ENCODE peak calls at places on chromosomes 7 and 10, in four cellular contexts. W is GM12878, R is K562, B is H1. M is an unnamed sample.

GRCh38 chr10:126877390-126877789 is 27.8 kb upstream of the DOCK1 start:
- DNase-seq in R (no peak), B (no peak), W (no peak), M (no peak)

GRCh38 chr7:36945612-36946400 is 221.5 kb upstream of the AOAH start:
- DNase-seq in W (no peak), R (no peak), B (no peak), M (peak; percentile 86)

GRCh38 chr7:93203496-93203895 is 22.8 kb downstream of the HEPACAM2 start:
- DNase-seq in B (no peak), R (no peak), W (no peak), M (no peak)

GRCh38 chr10:124999433-125000365 is 57.8 kb downstream of the ZRANB1 start:
- DNase-seq in R (no peak), B (no peak), W (no peak), M (no peak)

GRCh38 chr10:6473901-6474370 is 106.1 kb downstream of the PRKCQ start:
- DNase-seq in R (no peak), W (peak; percentile 11), B (no peak), M (no peak)

GRCh38 chr7:95330194-95331003 is 6.1 kb upstream of the PON1 start:
- DNase-seq in R (no peak), W (peak; percentile 33), B (no peak), M (no peak)

GRCh38 chr10:24428410-24428782 is 219.5 kb downstream of the KIAA1217 start:
- DNase-seq in R (no peak), W (no peak), B (no peak), M (no peak)

GRCh38 chr7:45659496-45660139 is 85.5 kb downstream of the ADCY1 start:
- DNase-seq in B (no peak), R (no peak), W (no peak), M (no peak)

GRCh38 chr10:88512599-88512998 is 70.5 kb downstream of the RNLS start:
- DNase-seq in B (no peak), W (no peak), R (no peak), M (no peak)

GRCh38 chr10:36634916-36635315 is 490.5 kb upstream of the ANKRD30A start:
- DNase-seq in W (no peak), R (no peak), B (no peak), M (no peak)

GRCh38 chr7:36630112-36630650 is 94.1 kb downstream of the AOAH start:
- DNase-seq in W (no peak), R (no peak), B (no peak), M (no peak)

GRCh38 chr10:119059557-119059956 is 21.1 kb downstream of the EIF3A start:
- DNase-seq in R (no peak), B (no peak), W (no peak), M (no peak)
- TF ChIP-seq HDAC6 in R (no peak), B (no peak), W (no peak), M (no peak)

DNA sequence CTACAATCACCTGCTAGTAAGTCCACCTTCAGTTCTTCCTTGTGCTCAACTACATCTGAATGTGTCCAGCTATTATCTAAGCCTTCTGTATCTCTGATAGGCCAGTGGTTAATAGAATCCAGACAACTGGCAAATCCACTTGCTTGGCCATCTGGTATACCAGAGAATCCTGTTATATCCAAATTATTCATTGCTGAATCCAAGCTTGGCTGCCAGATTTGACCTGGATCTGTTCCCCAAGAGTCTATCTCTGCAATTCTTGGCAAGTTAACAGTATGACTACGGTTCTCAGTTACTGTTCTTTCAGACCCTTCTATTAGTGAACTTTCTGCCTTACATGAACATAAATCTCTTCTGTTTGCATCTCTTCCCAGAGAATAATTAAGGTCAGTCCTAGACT is 154.6 kb upstream of the TARP start:
- DNase-seq in W (no peak), B (no peak), R (no peak), M (no peak)
- TF ChIP-seq HDAC6 in W (no peak), B (no peak), R (no peak), M (no peak)

GRCh38 chr7:117010375-117011133 is 57.3 kb downstream of the ST7 start:
- DNase-seq in W (peak; percentile 51), B (no peak), R (no peak), M (no peak)

GRCh38 chr7:117011419-117012260 is 58.3 kb downstream of the ST7 start:
- DNase-seq in B (no peak), R (no peak), W (peak; percentile 92), M (no peak)

GRCh38 chr7:117014099-117014656 is 60.9 kb downstream of the ST7 start:
- DNase-seq in B (no peak), W (no peak), R (no peak), M (no peak)

GRCh38 chr7:117014673-117015133 is 61.4 kb downstream of the ST7 start:
- DNase-seq in W (no peak), B (no peak), R (peak; percentile 83), M (no peak)

DNA sequence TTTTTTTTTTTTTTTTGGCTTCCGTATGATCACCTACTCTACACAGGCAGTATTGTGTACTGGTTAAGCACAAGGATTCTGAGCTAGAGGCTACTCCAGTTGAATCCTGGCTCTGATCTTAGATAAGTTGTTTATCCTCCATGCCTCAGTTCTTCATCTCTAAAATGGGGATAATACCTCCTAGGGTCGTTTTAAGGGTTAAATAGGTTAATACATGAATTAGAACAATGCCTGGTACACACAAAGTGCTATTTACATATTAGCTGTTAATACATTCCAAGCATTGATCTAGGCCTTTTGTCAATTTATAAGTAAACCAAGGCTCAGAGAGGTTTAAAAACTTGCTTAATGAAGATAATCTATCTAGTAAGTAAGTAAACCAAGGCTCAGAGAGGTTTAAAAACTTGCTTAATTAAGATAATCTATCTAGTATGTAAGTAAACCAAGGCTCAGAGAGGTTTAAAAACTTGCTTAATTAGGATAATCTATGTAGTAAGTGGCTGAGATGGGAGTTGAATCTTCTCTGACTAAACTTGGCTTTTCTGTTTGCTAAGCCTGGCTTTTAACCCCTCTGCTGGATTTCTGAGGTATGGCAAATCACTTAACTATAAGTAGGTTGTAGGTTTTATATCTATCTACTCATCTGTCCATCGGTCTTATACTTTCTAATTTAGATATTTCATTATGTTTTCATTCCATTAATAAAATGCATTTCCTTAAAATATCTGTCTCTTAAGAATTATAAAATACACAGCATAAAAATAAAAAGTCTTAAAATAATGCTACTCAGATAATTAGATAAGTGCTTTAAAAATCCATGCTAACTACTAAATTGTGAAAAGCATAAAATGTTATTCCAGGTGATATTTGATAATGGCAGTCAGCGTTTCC is 59.2 kb downstream of the ST7 start:
- DNase-seq in W (peak; percentile 46), B (no peak), R (no peak), M (peak; percentile 22)
- TF ChIP-seq HDAC6 in W (no peak), B (no peak), R (no peak), M (no peak)

GRCh38 chr10:121418126-121418777 is 180.0 kb downstream of the FGFR2 start:
- DNase-seq in W (no peak), R (no peak), B (no peak), M (no peak)
- TF ChIP-seq HDAC6 in W (no peak), R (no peak), B (no peak), M (no peak)

GRCh38 chr10:97018251-97019212 is 167.2 kb downstream of the SLIT1 start:
- DNase-seq in B (no peak), R (no peak), W (no peak), M (no peak)

GRCh38 chr10:97019213-97019844 is 166.4 kb downstream of the SLIT1 start:
- DNase-seq in R (no peak), B (no peak), W (no peak), M (no peak)

GRCh38 chr10:97017474-97017903 is 168.3 kb downstream of the SLIT1 start:
- DNase-seq in B (no peak), R (no peak), W (no peak), M (no peak)

GRCh38 chr10:97015199-97015693 is 170.5 kb downstream of the SLIT1 start:
- DNase-seq in B (no peak), W (no peak), R (no peak), M (no peak)

DNA sequence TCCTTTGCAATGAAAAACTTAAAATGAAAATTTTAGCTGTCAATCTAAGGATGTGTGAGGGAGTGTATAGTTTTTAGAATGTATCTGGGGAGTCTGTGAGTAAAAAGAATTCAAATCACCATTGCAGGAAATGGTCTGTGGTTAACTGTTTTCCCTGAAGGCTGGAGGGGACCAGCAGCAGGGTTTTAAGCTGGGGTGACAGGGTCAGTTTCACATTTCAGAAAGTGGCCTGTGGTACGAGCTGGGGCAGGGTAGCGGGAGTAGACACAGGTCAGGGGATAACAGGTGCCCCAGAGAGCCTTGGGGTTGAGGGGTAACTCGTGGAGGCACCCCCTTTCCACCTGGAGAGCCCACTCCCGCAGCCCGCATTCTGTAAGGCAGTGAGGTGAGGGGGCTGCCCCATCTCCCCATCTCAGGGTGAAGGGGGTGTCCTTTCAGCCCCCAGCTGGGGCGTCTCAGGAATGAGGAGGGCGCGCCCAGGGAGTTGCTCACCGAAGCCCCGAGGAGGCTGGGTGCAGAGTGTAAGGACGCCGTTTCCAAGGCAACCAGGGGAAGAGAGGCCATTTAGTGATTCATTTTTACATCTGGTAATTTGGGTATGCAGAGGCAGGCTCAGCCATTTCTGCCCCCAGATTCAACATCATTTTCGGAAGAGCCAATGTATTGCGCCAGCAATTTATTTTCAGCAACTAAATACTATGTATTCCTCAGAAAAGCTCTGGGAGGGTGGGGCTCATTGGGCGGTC is 168.9 kb downstream of the SLIT1 start:
- DNase-seq in B (no peak), W (peak; percentile 65), R (no peak), M (no peak)
- TF ChIP-seq HDAC6 in B (no peak), W (no peak), R (no peak), M (no peak)

GRCh38 chr10:133159950-133160812 is at the start of gene KNDC1:
- DNase-seq in W (no peak), B (no peak), R (peak; percentile 81), M (no peak)

GRCh38 chr10:133157662-133158436 is 2.2 kb upstream of the KNDC1 start:
- DNase-seq in R (no peak), W (no peak), B (no peak), M (no peak)

GRCh38 chr10:133158437-133158755 is 1.6 kb upstream of the KNDC1 start:
- DNase-seq in R (no peak), W (no peak), B (no peak), M (no peak)

GRCh38 chr10:133159611-133159949 is 439 bp upstream of the KNDC1 start:
- DNase-seq in R (no peak), W (no peak), B (no peak), M (no peak)

GRCh38 chr10:133158756-133159610 is 1.0 kb upstream of the KNDC1 start:
- DNase-seq in W (no peak), B (no peak), R (peak; percentile 23), M (no peak)
- TF ChIP-seq HDAC6 in W (no peak), B (no peak), R (no peak), M (no peak)

GRCh38 chr10:70323697-70324340 is 40.0 kb upstream of the NPFFR1 start:
- DNase-seq in R (no peak), W (no peak), B (no peak), M (peak; percentile 79)
- TF ChIP-seq HDAC6 in R (no peak), W (no peak), B (no peak), M (no peak)

GRCh38 chr7:40646717-40647116 is 511.9 kb downstream of the SUGCT start:
- DNase-seq in R (no peak), W (no peak), B (no peak), M (no peak)
- TF ChIP-seq HDAC6 in R (no peak), W (no peak), B (no peak), M (no peak)